ENCODE peak calls at places on chromosome 13, in eight cellular contexts. T is cardiac fibroblast, L is astrocyte of the cerebellum, H is endodermal cell, M is choroid plexus epithelial cell, Y is mammary epithelial cell, Q is cardiac muscle cell, F is A549. R is an unnamed sample.

GRCh38 chr13:108326318-108326717 is 56.8 kb downstream of the TNFSF13B start:
- DNase-seq in T (no peak), L (no peak), H (peak), M (peak), Y (no peak), Q (peak), F (no peak), R (no peak)

GRCh38 chr13:81017525-81018152 is 676.7 kb upstream of the SPRY2 start:
- DNase-seq in T (peak), L (peak), H (no peak), M (peak), Y (peak), Q (peak), F (peak), R (peak)

GRCh38 chr13:98476106-98476505 is 100.8 kb downstream of the STK24 start:
- DNase-seq in T (no peak), L (no peak), H (peak), M (no peak), Y (no peak), Q (peak), F (no peak), R (peak)

GRCh38 chr13:85657942-85658341 is 141.3 kb downstream of the SLITRK6 start:
- DNase-seq in T (no peak), L (no peak), H (no peak), M (no peak), Y (no peak), Q (no peak), F (no peak), R (no peak)

GRCh38 chr13:75544681-75545333 is 4.8 kb upstream of the UCHL3 start:
- DNase-seq in T (peak), L (no peak), H (no peak), M (peak), Y (peak), Q (peak), F (peak), R (no peak)

GRCh38 chr13:43405457-43405856 is 381.3 kb downstream of the ENOX1 start:
- DNase-seq in T (peak), L (peak), H (no peak), M (peak), Y (peak), Q (peak), F (peak), R (peak)

GRCh38 chr13:112617754-112618375 is 29.9 kb upstream of the TUBGCP3 start:
- DNase-seq in T (no peak), L (no peak), H (no peak), M (no peak), Y (no peak), Q (no peak), F (no peak), R (no peak)

GRCh38 chr13:111939285-111940278 is 127.4 kb upstream of the SOX1 start:
- DNase-seq in T (no peak), L (no peak), H (peak), M (no peak), Y (no peak), Q (no peak), F (no peak), R (no peak)

GRCh38 chr13:39777527-39778061 is 122.1 kb downstream of the COG6 start:
- DNase-seq in T (peak), L (peak), H (peak), M (peak), Y (peak), Q (peak), F (peak), R (peak)

GRCh38 chr13:97141564-97142005 is 80.5 kb upstream of the MBNL2 start:
- DNase-seq in T (peak), L (peak), H (peak), M (peak), Y (peak), Q (peak), F (peak), R (peak)

GRCh38 chr13:110869805-110870706 is 44.8 kb downstream of the ANKRD10 start:
- DNase-seq in T (peak), L (peak), H (peak), M (peak), Y (peak), Q (peak), F (peak), R (peak)

GRCh38 chr13:110867380-110867779 is 47.5 kb downstream of the ANKRD10 start:
- DNase-seq in T (no peak), L (no peak), H (peak), M (no peak), Y (no peak), Q (no peak), F (no peak), R (no peak)

GRCh38 chr13:110866491-110867170 is 48.2 kb downstream of the ANKRD10 start:
- DNase-seq in T (no peak), L (no peak), H (no peak), M (no peak), Y (no peak), Q (no peak), F (no peak), R (no peak)

GRCh38 chr13:110868631-110869165 is 46.2 kb downstream of the ANKRD10 start:
- DNase-seq in T (no peak), L (no peak), H (peak), M (no peak), Y (no peak), Q (no peak), F (no peak), R (no peak)

DNA sequence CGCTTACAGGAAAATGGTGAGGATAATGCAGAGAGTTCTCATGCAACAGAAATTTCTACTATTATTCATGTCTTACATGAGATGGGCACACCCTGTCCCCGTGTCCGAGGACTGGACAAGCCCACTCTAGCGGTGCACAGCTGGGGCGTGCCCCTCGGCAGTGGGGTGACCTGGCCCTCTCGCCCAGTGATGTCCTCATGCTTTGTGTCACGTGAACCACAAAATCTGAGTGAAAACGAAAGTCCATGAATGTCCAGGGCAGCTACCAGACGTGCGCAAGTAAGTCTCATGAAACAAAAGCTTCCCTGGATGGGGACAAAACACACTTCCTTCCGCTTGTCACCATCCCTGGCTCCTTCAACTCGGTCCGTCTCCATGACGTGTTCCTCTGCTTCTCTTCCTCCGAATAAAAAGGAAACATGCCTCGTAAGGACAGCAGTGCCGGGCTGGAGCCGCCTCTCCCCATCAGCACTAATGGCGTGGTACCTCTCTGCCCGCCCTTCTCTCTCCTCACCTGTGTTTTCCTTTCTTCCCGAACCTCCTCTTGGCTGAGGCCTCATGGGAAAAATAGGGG is 45.6 kb downstream of the ANKRD10 start:
- DNase-seq in T (no peak), L (no peak), H (peak), M (no peak), Y (no peak), Q (no peak), F (no peak), R (no peak)
- H3K4me3 ChIP-seq in T (peak), L (peak), H (no peak), M (peak), Y (no peak), Q (no peak), F (no peak), R (peak)

GRCh38 chr13:34162545-34162936 is 344.6 kb downstream of the RFC3 start:
- DNase-seq in T (peak), L (peak), H (no peak), M (peak), Y (no peak), Q (peak), F (no peak), R (peak)
- H3K4me3 ChIP-seq in T (peak), L (no peak), H (no peak), M (no peak), Y (no peak), Q (no peak), F (no peak), R (no peak)

DNA sequence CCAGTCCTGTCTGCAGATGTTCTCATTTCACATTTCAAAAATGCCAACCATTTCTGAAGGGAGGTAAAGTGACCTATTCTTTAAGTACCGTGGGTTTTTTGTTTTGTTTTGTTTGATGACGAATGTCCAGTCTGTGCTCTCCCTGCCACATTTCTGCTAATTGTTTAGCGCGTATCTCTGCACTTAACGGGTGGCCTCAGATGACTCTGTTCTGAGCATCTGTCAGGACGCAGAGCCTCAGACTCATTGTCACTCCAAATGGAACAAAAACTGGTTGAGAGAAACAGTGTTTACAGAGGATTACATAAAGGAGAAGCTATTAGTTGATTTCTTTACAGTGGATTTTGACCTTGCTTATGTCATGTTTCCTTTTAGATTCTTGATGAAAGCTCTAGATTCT is 23.7 kb downstream of the TPP2 start:
- DNase-seq in T (no peak), L (no peak), H (no peak), M (no peak), Y (no peak), Q (no peak), F (no peak), R (no peak)
- H3K4me3 ChIP-seq in T (no peak), L (no peak), H (no peak), M (no peak), Y (no peak), Q (no peak), F (no peak), R (no peak)

DNA sequence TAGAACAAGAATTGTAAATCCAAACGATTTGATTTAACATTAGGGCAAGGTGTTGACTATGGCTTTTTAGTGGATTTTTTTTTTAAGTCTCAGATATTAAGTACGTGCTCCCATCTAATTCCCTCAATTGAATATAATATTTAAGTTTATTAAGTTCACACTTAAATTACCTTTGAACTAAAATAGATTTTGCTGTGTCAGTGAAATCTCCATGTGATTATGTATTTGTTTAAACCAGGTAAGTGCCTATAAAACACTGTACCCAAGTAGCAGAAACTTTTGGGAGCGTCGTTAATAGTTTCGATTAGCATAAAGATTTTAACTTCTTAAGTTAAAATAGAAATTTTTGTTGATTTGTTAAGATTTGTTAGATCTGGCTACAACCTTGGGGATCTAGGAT is 1.6 kb downstream of the CLN5 start:
- DNase-seq in T (no peak), L (no peak), H (no peak), M (no peak), Y (no peak), Q (no peak), F (no peak), R (no peak)
- H3K4me3 ChIP-seq in T (no peak), L (no peak), H (peak), M (peak), Y (peak), Q (no peak), F (no peak), R (no peak)

DNA sequence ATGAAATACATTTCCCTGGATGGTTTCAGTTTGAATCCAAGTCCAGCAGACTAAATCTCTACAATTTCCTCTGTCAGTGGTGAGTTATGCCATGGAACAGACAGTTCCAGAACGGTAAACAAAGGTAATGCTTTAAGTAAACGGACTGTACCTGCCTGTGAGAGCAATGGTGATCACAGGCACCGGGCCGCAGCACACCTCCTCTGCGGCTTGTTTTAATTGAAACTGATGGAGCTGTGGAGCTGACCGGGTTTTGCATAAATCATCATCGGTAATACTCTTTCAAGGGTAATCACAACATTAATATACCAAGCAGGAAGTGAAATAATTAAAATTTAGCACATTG is 517.7 kb downstream of the RFC3 start:
- DNase-seq in T (no peak), L (no peak), H (no peak), M (no peak), Y (no peak), Q (no peak), F (no peak), R (no peak)
- H3K4me3 ChIP-seq in T (no peak), L (no peak), H (no peak), M (no peak), Y (no peak), Q (no peak), F (no peak), R (no peak)

GRCh38 chr13:79483302-79483701 is 2.3 kb downstream of the NDFIP2 start:
- DNase-seq in T (peak), L (peak), H (no peak), M (peak), Y (peak), Q (peak), F (no peak), R (peak)
- H3K4me3 ChIP-seq in T (no peak), L (no peak), H (peak), M (no peak), Y (peak), Q (no peak), F (no peak), R (no peak)

GRCh38 chr13:24124789-24125476 is 35.6 kb upstream of the SPATA13 start:
- DNase-seq in T (no peak), L (no peak), H (no peak), M (no peak), Y (no peak), Q (no peak), F (no peak), R (no peak)
- H3K4me3 ChIP-seq in T (no peak), L (no peak), H (no peak), M (no peak), Y (no peak), Q (no peak), F (no peak), R (no peak)

GRCh38 chr13:48769107-48769704 is 115.5 kb downstream of the CYSLTR2 start:
- DNase-seq in T (peak), L (peak), H (peak), M (peak), Y (peak), Q (peak), F (peak), R (peak)
- H3K4me3 ChIP-seq in T (no peak), L (no peak), H (no peak), M (no peak), Y (no peak), Q (no peak), F (no peak), R (no peak)

GRCh38 chr13:110128546-110128945 is 178.4 kb downstream of the COL4A1 start:
- DNase-seq in T (no peak), L (no peak), H (no peak), M (peak), Y (no peak), Q (no peak), F (no peak), R (peak)
- H3K4me3 ChIP-seq in T (no peak), L (no peak), H (no peak), M (no peak), Y (no peak), Q (no peak), F (no peak), R (no peak)

GRCh38 chr13:99967498-99967883 is 4.1 kb downstream of the ZIC5 start:
- DNase-seq in T (no peak), L (no peak), H (no peak), M (no peak), Y (no peak), Q (no peak), F (no peak), R (peak)

GRCh38 chr13:99969368-99969933 is 2.1 kb downstream of the ZIC5 start:
- DNase-seq in T (no peak), L (no peak), H (no peak), M (no peak), Y (no peak), Q (no peak), F (no peak), R (no peak)

GRCh38 chr13:99967884-99968520 is 3.6 kb downstream of the ZIC5 start:
- DNase-seq in T (no peak), L (no peak), H (peak), M (peak), Y (no peak), Q (no peak), F (peak), R (peak)

GRCh38 chr13:99969934-99970760 is 1.4 kb downstream of the ZIC5 start:
- DNase-seq in T (no peak), L (no peak), H (peak), M (peak), Y (peak), Q (no peak), F (peak), R (peak)

GRCh38 chr13:99968521-99969367 is 2.8 kb downstream of the ZIC5 start:
- DNase-seq in T (no peak), L (no peak), H (peak), M (peak), Y (no peak), Q (no peak), F (peak), R (peak)
- H3K4me3 ChIP-seq in T (no peak), L (peak), H (peak), M (peak), Y (no peak), Q (peak), F (peak), R (peak)